ENCODE peak calls at places on chromosome 5, in six cellular contexts. L is ovary, X is lung, V is cardiac fibroblast, T is GM23248, C is sigmoid colon. H is an unnamed sample.

GRCh38 chr5:172377856-172378255 is 76.5 kb downstream of the SH3PXD2B start:
- DNase-seq in V (no peak), C (no peak), L (no peak), T (no peak), X (no peak), H (no peak)

GRCh38 chr5:149724130-149724850 is 5.8 kb upstream of the PPARGC1B start:
- DNase-seq in C (no peak), X (no peak), V (no peak), L (no peak), T (no peak), H (no peak)

GRCh38 chr5:101658433-101658832 is 637.7 kb downstream of the SLCO4C1 start:
- DNase-seq in X (no peak), V (no peak), T (no peak), L (no peak), C (no peak), H (no peak)

GRCh38 chr5:9212605-9213004 is 333.3 kb downstream of the SEMA5A start:
- DNase-seq in C (no peak), X (no peak), V (no peak), L (no peak), T (peak), H (no peak)

GRCh38 chr5:166018716-166019115 is 2272.7 kb upstream of the WWC1 start:
- DNase-seq in L (no peak), X (no peak), V (no peak), T (no peak), C (no peak), H (no peak)

GRCh38 chr5:9483779-9484178 is 62.1 kb downstream of the SEMA5A start:
- DNase-seq in C (no peak), T (peak), L (no peak), V (peak), X (no peak), H (no peak)

GRCh38 chr5:79871721-79872120 is 119.3 kb downstream of the MTX3 start:
- DNase-seq in V (no peak), C (no peak), X (no peak), T (no peak), L (no peak), H (no peak)

GRCh38 chr5:2752059-2752874 is 790 bp upstream of the IRX2 start:
- DNase-seq in T (peak), V (no peak), L (no peak), C (no peak), X (peak), H (peak)

GRCh38 chr5:171907731-171908343 is 98.6 kb downstream of the FBXW11 start:
- DNase-seq in T (peak), L (no peak), C (no peak), X (peak), V (peak), H (peak)

GRCh38 chr5:68444048-68444447 is 228.5 kb downstream of the PIK3R1 start:
- DNase-seq in V (no peak), X (no peak), L (no peak), T (no peak), C (no peak), H (no peak)

GRCh38 chr5:15013654-15014463 is 142.3 kb upstream of the ANKH start:
- DNase-seq in X (no peak), L (no peak), C (no peak), T (peak), V (peak), H (no peak)

GRCh38 chr5:149063017-149063687 is at the start of gene SH3TC2:
- DNase-seq in T (peak), L (no peak), C (peak), X (no peak), V (peak), H (peak)

GRCh38 chr5:43007911-43008368 is 32.2 kb downstream of the ANXA2R start:
- DNase-seq in V (peak), C (peak), L (peak), T (peak), X (peak), H (peak)

GRCh38 chr5:55226934-55227737 is at the start of gene MCIDAS:
- DNase-seq in V (no peak), T (peak), C (no peak), X (no peak), L (peak), H (peak)

GRCh38 chr5:68862560-68862959 is 231.3 kb upstream of the SLC30A5 start:
- DNase-seq in T (no peak), X (no peak), V (no peak), L (no peak), C (no peak), H (no peak)

GRCh38 chr5:17343675-17344074 is 126.2 kb downstream of the BASP1 start:
- DNase-seq in C (no peak), L (no peak), V (peak), X (no peak), T (peak), H (peak)

GRCh38 chr5:59709346-59709821 is 184.1 kb downstream of the PDE4D start:
- DNase-seq in T (no peak), L (no peak), V (no peak), X (no peak), C (no peak), H (peak)

GRCh38 chr5:140054086-140054689 is 11.1 kb upstream of the NRG2 start:
- DNase-seq in L (no peak), V (peak), C (no peak), T (no peak), X (no peak), H (no peak)

GRCh38 chr5:93460286-93460685 is 120.7 kb downstream of the NR2F1-AS1 start:
- DNase-seq in C (no peak), X (no peak), T (no peak), V (no peak), L (no peak), H (no peak)

GRCh38 chr5:59380350-59380951 is 513.1 kb downstream of the PDE4D start:
- DNase-seq in V (peak), T (peak), X (peak), L (no peak), C (no peak), H (no peak)

GRCh38 chr5:173893192-173893561 is 5.0 kb downstream of the CPEB4 start:
- DNase-seq in T (no peak), L (no peak), C (no peak), V (no peak), X (no peak), H (no peak)
- H3K4me3 ChIP-seq in T (peak), L (no peak), C (no peak), V (peak), X (no peak), H (no peak)

GRCh38 chr5:142319560-142320426 is 5.0 kb downstream of the SPRY4 start:
- DNase-seq in C (no peak), T (no peak), L (no peak), V (no peak), X (no peak), H (no peak)
- H3K4me3 ChIP-seq in C (peak), T (peak), L (no peak), V (peak), X (no peak), H (peak)

GRCh38 chr5:67209141-67209771 is 12.7 kb upstream of the CD180 start:
- DNase-seq in C (peak), T (peak), X (peak), V (peak), L (peak), H (peak)

GRCh38 chr5:67204821-67205220 is 8.2 kb upstream of the CD180 start:
- DNase-seq in V (no peak), T (no peak), C (no peak), X (no peak), L (no peak), H (no peak)

GRCh38 chr5:67205981-67206380 is 9.4 kb upstream of the CD180 start:
- DNase-seq in V (no peak), C (peak), X (no peak), T (no peak), L (no peak), H (no peak)

GRCh38 chr5:67208403-67208802 is 11.8 kb upstream of the CD180 start:
- DNase-seq in L (no peak), C (no peak), V (no peak), T (no peak), X (no peak), H (no peak)

DNA sequence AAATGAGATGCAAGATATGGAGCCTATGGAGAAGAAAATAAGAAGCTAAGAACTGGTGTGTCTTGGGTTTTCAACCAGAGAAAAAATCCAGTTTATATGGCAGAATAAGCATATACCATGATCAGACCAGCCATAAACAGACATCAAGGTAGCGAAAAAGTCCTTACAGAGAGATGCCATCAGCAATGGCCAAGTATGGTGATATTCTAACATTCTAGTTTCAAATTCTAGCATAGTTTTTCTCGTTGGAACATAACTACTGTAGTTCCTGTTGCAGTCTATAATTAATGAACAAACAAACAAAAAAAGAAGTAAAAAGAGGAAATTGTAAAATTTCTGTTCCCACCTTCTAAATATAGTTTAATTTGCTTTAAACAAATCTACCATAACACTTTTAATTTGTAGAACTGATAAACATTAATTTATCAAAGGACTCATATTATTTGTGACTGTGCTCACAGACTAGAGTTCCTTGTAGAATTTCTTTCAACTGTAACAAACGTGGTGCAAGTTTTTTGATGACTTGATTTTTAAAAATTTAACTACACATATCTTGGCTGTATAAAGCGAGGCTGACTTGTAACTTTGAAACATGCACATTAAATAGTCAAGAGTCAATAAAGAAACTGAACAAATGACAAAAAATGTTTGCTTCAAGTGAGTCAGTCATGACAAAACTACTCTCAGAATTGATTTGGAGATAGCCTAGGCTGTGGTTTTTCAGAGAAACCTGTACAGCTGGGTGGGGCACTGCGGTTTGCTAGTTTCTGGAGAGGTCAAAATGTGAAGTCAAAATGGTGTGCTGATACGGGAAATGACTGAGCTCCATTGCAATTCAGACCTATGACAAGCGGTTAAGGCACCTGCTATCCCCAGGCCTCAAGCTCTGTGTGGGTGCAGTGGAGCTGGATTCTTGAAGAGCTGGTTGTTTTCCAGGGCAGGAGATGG is 10.1 kb upstream of the CD180 start:
- DNase-seq in T (peak), V (peak), X (peak), C (peak), L (no peak), H (peak)
- H3K4me3 ChIP-seq in T (no peak), V (no peak), X (no peak), C (no peak), L (no peak), H (no peak)

GRCh38 chr5:88877826-88878225 is 5.2 kb downstream of the MEF2C start:
- DNase-seq in V (peak), C (no peak), T (no peak), X (no peak), L (no peak), H (no peak)

GRCh38 chr5:88875609-88876234 is 7.3 kb downstream of the MEF2C start:
- DNase-seq in C (no peak), T (peak), L (no peak), V (peak), X (no peak), H (peak)

GRCh38 chr5:88879724-88880123 is 3.3 kb downstream of the MEF2C start:
- DNase-seq in L (no peak), T (no peak), X (no peak), C (no peak), V (no peak), H (no peak)

GRCh38 chr5:88878976-88879375 is 4.0 kb downstream of the MEF2C start:
- DNase-seq in C (no peak), T (peak), X (no peak), V (peak), L (no peak), H (no peak)

DNA sequence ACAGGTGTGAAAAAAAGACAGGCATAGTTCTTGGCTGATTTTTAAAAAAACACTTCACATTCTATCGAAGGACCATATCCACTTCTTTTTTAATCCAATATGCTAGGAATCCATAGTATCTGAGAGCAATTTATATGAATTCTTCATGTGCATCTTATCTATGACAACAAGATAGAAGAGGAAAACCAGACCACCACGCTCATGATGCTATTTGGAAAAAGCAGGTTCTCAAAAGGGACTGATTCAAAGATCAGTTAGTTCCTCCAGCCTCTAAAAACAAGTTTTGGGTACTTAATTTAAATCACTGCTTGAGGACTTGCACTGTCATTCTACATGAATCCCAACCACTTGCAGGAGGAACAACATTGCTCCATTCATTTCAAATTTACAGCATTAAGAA is 6.3 kb downstream of the MEF2C start:
- DNase-seq in T (no peak), V (no peak), L (no peak), X (no peak), C (no peak), H (no peak)
- H3K4me3 ChIP-seq in T (no peak), V (no peak), L (no peak), X (no peak), C (no peak), H (no peak)

DNA sequence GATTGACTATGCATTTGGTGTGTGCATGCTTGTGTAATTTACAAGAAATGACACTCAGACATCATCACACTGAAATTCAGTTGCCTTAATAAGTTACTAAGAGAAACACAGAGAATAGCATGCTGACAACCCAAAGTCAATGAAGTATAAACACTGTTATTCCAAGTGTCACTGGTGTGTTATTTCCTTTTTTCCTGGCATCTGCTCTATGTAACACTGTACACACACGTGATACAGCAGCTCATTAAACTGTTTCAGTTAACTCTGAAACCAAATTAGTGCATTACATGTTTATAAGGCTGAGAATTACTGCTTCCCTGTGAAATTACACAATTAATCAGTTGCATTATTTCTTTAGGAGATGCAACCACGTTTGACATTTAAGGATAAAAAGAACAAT is 252.7 kb downstream of the EFNA5 start:
- DNase-seq in T (no peak), V (no peak), X (no peak), L (no peak), C (no peak), H (no peak)
- H3K4me3 ChIP-seq in T (no peak), V (no peak), X (no peak), L (no peak), C (no peak), H (no peak)

GRCh38 chr5:81233080-81233634 is at the start of gene CKMT2:
- DNase-seq in C (peak), X (peak), L (peak), T (peak), V (peak), H (no peak)
- H3K4me3 ChIP-seq in C (peak), X (no peak), L (peak), T (no peak), V (peak), H (no peak)

GRCh38 chr5:10594591-10595210 is 30.8 kb downstream of the ANKRD33B start:
- DNase-seq in X (no peak), C (no peak), V (peak), L (no peak), T (no peak), H (no peak)

GRCh38 chr5:10596886-10597451 is 33.1 kb downstream of the ANKRD33B start:
- DNase-seq in C (no peak), X (no peak), V (no peak), L (no peak), T (no peak), H (no peak)

GRCh38 chr5:10596310-10596703 is 32.4 kb downstream of the ANKRD33B start:
- DNase-seq in L (no peak), T (no peak), C (no peak), X (no peak), V (no peak), H (no peak)

GRCh38 chr5:10595305-10595677 is 31.4 kb downstream of the ANKRD33B start:
- DNase-seq in T (peak), V (no peak), C (no peak), X (no peak), L (no peak), H (no peak)

GRCh38 chr5:10595678-10596309 is 31.9 kb downstream of the ANKRD33B start:
- DNase-seq in X (no peak), C (no peak), V (peak), L (peak), T (peak), H (peak)
- H3K4me3 ChIP-seq in X (no peak), C (no peak), V (peak), L (no peak), T (peak), H (no peak)

H was measured in MG63.